ENCODE peak calls at places on chromosomes 13 and 19, in six cellular contexts. W is activated CD4-positive, alpha-beta memory T cell treated with anti-CD3 and anti-CD28 coated beads, Interleukin-2, amount 10 ng/mL, durations not matched to agents 7 days and 5 days; B is caudate nucleus; Z is GM23338; R is neural crest cell; S is IMR-90. U is an unnamed sample.

GRCh38 chr19:9941236-9941635 is 4.9 kb upstream of the OLFM2 start:
- DNase-seq in W (no peak), B (no peak), Z (no peak), R (no peak), S (peak), U (no peak)

GRCh38 chr19:47110521-47111080 is 3.0 kb downstream of the ZC3H4 start:
- DNase-seq in W (peak), B (no peak), Z (no peak), R (no peak), S (no peak), U (no peak)

GRCh38 chr19:22627526-22627925 is 6.6 kb upstream of the ZNF492 start:
- DNase-seq in W (no peak), B (no peak), Z (no peak), R (no peak), S (no peak), U (no peak)

GRCh38 chr13:76289558-76289957 is 596.6 kb downstream of the KCTD12 start:
- DNase-seq in W (no peak), B (no peak), Z (no peak), R (no peak), S (no peak), U (no peak)

GRCh38 chr19:49492573-49493411 is 3.4 kb upstream of the RPS11 start:
- DNase-seq in W (no peak), B (no peak), Z (peak), R (no peak), S (peak), U (no peak)

GRCh38 chr19:8259922-8260247 is 48.3 kb downstream of the CD320 start:
- DNase-seq in W (no peak), B (no peak), Z (no peak), R (no peak), S (no peak), U (no peak)

GRCh38 chr13:51721485-51721884 is 82.5 kb downstream of the DHRS12 start:
- DNase-seq in W (no peak), B (no peak), Z (no peak), R (no peak), S (no peak), U (no peak)

GRCh38 chr19:40539070-40539469 is 37.6 kb upstream of the SHKBP1 start:
- DNase-seq in W (no peak), B (no peak), Z (peak), R (no peak), S (no peak), U (no peak)

GRCh38 chr19:45100202-45100600 is 7.2 kb downstream of the PPP1R37 start:
- DNase-seq in W (no peak), B (no peak), Z (no peak), R (no peak), S (no peak), U (no peak)

GRCh38 chr13:101829484-101829883 is 377.0 kb downstream of the ITGBL1 start:
- DNase-seq in W (no peak), B (no peak), Z (no peak), R (no peak), S (no peak), U (no peak)